ENCODE peak calls at places on chromosomes 4 and X, in five cellular contexts. S, O, G, L and R are unnamed samples.

GRCh38 chrX:2710041-2710471 is 19.0 kb downstream of the CD99 start:
- DNase-seq in S (peak), O (no peak), G (peak), L (no peak), R (peak)

GRCh38 chr4:124429746-124430250 is 282.7 kb downstream of the ANKRD50 start:
- DNase-seq in S (peak), O (no peak), G (no peak), L (no peak), R (no peak)

GRCh38 chr4:77917075-77917474 is 54.4 kb downstream of the MRPL1 start:
- DNase-seq in S (no peak), O (no peak), G (no peak), L (no peak), R (no peak)

GRCh38 chr4:94298725-94299252 is 43.8 kb downstream of the HPGDS start:
- DNase-seq in S (no peak), O (no peak), G (no peak), L (no peak), R (no peak)

GRCh38 chr4:81032174-81032551 is 1.7 kb downstream of the BMP3 start:
- DNase-seq in S (peak), O (no peak), G (no peak), L (no peak), R (no peak)

GRCh38 chr4:135192746-135193535 is 991.4 kb upstream of the PABPC4L start:
- DNase-seq in S (no peak), O (no peak), G (no peak), L (no peak), R (no peak)

GRCh38 chrX:104309169-104309568 is 54.4 kb upstream of the ESX1 start:
- DNase-seq in S (peak), O (no peak), G (no peak), L (no peak), R (no peak)

GRCh38 chr4:165096776-165097175 is 15.9 kb downstream of the TMEM192 start:
- DNase-seq in S (peak), O (no peak), G (no peak), L (no peak), R (no peak)

GRCh38 chrX:130719399-130719798 is 183.6 kb downstream of the ENOX2 start:
- DNase-seq in S (no peak), O (no peak), G (no peak), L (no peak), R (no peak)

GRCh38 chr4:143393195-143393594 is 56.5 kb downstream of the GAB1 start:
- DNase-seq in S (no peak), O (no peak), G (no peak), L (no peak), R (no peak)

GRCh38 chr4:54773022-54773421 is 115.3 kb downstream of the KIT start:
- DNase-seq in S (no peak), O (no peak), G (no peak), L (no peak), R (no peak)
- H3K4me3 ChIP-seq in S (no peak), O (no peak), G (no peak), L (no peak), R (no peak)

GRCh38 chr4:6201580-6202091 is 1.3 kb upstream of the JAKMIP1 start:
- DNase-seq in S (no peak), O (no peak), G (no peak), L (no peak), R (no peak)
- TF ChIP-seq CTCF in S (no peak), O (no peak), G (no peak), L (no peak), R (no peak)

GRCh38 chr4:18593297-18594002 is 571.9 kb upstream of the LCORL start:
- DNase-seq in S (peak), O (peak), G (peak), L (peak), R (peak)
- H3K4me3 ChIP-seq in S (no peak), O (no peak), G (no peak), L (no peak), R (no peak)

DNA sequence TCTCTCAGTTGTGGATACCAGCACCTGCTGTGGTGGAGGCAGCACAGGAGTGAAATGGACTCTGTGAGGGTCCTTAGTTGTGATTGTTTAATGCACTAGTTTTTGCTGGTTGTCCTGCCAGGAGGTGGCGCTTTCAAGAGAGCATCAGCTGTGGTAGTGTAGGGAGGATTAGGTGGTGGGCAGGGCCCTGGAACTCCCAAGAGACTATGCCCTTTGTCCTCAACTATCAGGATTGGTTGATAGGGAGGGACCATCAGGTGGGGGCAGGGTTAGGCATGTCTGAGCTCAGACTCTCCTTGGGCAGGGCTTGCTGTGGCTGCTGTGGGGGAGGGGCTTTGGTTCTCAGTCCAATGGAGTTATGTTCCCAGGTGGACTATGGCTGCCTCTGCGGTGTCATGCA is 121.9 kb downstream of the RRAGB start:
- DNase-seq in S (no peak), O (no peak), G (no peak), L (no peak), R (no peak)
- TF ChIP-seq CTCF in S (no peak), O (no peak), G (no peak), L (no peak), R (no peak)

DNA sequence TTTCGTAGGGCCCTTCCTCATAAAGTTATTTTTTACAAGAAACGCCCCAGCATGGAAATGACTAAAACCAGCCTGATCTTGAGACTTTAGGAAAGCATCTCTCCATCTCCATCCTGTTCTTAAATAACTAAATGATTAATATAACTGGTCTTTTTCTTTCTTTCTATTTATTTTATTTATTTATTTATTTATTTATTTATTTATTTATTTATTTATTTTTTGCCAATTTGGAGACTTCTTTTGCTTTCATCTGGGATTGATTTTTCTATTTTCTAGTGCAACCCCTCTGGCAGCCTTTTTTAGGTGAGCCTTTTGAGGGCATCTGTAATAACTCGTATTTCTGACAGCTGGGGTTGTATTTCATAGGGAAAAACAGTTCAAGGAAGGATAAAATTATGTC is 1.2 kb upstream of the KLHL34 start:
- DNase-seq in S (no peak), O (no peak), G (no peak), L (no peak), R (no peak)
- H3K4me3 ChIP-seq in S (no peak), O (no peak), G (no peak), L (no peak), R (no peak)

DNA sequence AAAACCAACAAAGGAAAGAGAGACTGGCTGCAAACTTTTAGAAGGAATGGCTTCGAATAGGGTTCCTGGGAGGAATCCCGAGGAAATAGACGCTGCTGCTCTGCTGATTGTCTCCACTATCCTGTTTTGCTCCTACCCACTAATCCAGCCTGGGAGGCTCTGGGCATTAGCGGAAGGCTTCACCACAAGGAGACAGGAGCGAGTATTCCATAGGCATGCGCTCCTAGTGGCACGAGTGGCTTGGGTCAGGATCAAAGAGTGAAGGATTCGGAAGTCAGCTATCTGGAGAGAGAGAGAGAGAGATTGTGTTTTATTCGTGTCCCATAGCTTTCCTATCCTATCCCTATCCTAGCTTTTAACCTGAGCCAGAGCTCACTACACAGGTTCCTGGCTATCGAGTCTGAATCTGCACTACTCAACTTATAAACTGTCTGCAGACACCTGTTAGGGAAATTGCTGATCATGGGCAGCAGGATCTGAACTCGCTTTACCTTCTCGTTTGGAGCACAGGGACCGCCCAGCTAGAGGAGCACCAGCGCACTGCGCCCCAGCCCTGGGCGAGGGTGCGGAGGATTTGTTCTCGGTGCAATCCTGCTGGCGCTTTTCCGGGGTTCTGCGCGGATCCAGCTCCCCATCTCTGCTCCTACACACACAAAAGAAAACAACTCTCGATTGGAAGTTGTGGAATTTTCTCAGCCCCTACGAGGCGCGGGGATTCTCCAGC is 740 bp upstream of the NPY2R start:
- DNase-seq in S (peak), O (no peak), G (no peak), L (no peak), R (no peak)
- TF ChIP-seq CTCF in S (peak), O (no peak), G (no peak), L (no peak), R (peak)

DNA sequence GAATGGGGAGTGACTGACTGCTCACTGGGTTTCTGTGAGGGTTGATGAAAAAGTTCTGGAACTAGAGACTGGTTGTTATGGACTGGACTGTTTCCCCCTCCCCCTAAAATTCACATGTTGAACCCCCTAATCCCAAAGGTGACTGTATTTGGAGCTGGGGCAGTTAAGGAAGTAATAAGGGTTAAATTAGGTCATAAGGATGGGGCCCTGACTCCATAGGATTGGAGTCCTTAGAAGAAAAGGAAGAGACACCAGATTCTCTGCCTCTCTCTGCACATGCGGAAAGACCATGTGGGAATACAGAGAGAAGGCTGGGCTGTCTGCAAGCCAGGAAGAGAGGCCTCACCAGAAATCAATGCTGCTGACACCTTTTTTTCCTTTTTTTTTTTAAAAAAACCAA is 38.2 kb downstream of the ZBTB49 start:
- DNase-seq in S (no peak), O (no peak), G (no peak), L (no peak), R (no peak)
- H3K4me3 ChIP-seq in S (no peak), O (no peak), G (no peak), L (no peak), R (no peak)

GRCh38 chr4:84912741-84913140 is 53.7 kb downstream of the WDFY3 start:
- DNase-seq in S (no peak), O (no peak), G (no peak), L (no peak), R (no peak)
- TF ChIP-seq CTCF in S (no peak), O (no peak), G (no peak), L (no peak), R (no peak)

GRCh38 chrX:11664211-11664888 is 1.4 kb downstream of the ARHGAP6 start:
- DNase-seq in S (no peak), O (no peak), G (no peak), L (no peak), R (no peak)

GRCh38 chrX:11666180-11666579 is 460 bp upstream of the ARHGAP6 start:
- DNase-seq in S (no peak), O (no peak), G (no peak), L (no peak), R (no peak)

GRCh38 chrX:11663875-11664210 is 1.9 kb downstream of the ARHGAP6 start:
- DNase-seq in S (no peak), O (no peak), G (no peak), L (no peak), R (no peak)

GRCh38 chrX:11667286-11667685 is 1.6 kb upstream of the ARHGAP6 start:
- DNase-seq in S (no peak), O (no peak), G (no peak), L (no peak), R (no peak)

GRCh38 chrX:11665144-11666040 is at the start of gene ARHGAP6:
- DNase-seq in S (peak), O (no peak), G (no peak), L (no peak), R (no peak)
- H3K4me3 ChIP-seq in S (peak), O (peak), G (peak), L (no peak), R (peak)

DNA sequence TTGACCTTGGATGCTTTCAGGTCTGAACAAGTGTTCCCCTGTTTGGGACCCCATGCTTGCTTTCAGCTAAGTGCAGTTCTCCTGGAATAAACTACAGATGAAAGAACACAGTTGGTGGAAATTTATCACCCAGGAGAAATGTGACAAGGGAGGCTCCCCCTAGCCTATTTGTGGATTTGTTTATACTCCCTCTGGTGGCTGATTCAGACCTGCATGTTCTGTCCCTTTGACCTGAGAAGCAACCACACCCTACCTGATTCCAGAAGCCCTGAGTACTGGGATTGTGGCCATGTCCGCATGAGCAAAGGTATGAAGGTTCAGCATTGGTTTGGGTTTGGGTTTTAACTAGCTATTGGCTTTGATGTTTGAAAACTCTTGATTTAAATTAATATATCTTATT is 440.9 kb downstream of the MID1IP1 start:
- DNase-seq in S (peak), O (peak), G (no peak), L (no peak), R (no peak)
- TF ChIP-seq CTCF in S (peak), O (no peak), G (peak), L (peak), R (peak)